ENCODE peak calls at places on chromosomes 1 and 21, in six cellular contexts. One of them, this sample, is unnamed.
A peak's percentile ranks its signal among the peaks of the same experiment; 100 is the strongest.

GRCh38 chr1:167430849-167431242 is 87.5 kb downstream of the CD247 start:
- DNase-seq in cardiac fibroblast: no peak
- DNase-seq in nephron progenitor cell: no peak
- DNase-seq in fibroblast of the aortic adventitia: no peak
- DNase-seq in brain microvascular endothelial cell: no peak
- DNase-seq in neural crest cell: no peak
- DNase-seq in this sample: no peak

GRCh38 chr1:1080122-1080753 is 6.1 kb upstream of the RNF223 start:
- DNase-seq in cardiac fibroblast: peak; percentile 57
- DNase-seq in fibroblast of the aortic adventitia: peak; percentile 24
- DNase-seq in nephron progenitor cell: peak; percentile 65
- DNase-seq in brain microvascular endothelial cell: no peak
- DNase-seq in neural crest cell: no peak
- DNase-seq in this sample: peak; percentile 78

GRCh38 chr1:242530761-242531160 is 6.3 kb upstream of the PLD5 start:
- DNase-seq in brain microvascular endothelial cell: no peak
- DNase-seq in nephron progenitor cell: no peak
- DNase-seq in fibroblast of the aortic adventitia: no peak
- DNase-seq in cardiac fibroblast: no peak
- DNase-seq in neural crest cell: no peak
- DNase-seq in this sample: no peak

GRCh38 chr1:80054129-80054528 is 1047.6 kb upstream of the ADGRL4 start:
- DNase-seq in neural crest cell: no peak
- DNase-seq in fibroblast of the aortic adventitia: peak; percentile 49
- DNase-seq in brain microvascular endothelial cell: peak; percentile 29
- DNase-seq in cardiac fibroblast: peak; percentile 32
- DNase-seq in nephron progenitor cell: no peak
- DNase-seq in this sample: no peak

GRCh38 chr1:31650161-31650560 is 5.5 kb upstream of the PEF1 start:
- DNase-seq in fibroblast of the aortic adventitia: no peak
- DNase-seq in neural crest cell: no peak
- DNase-seq in cardiac fibroblast: no peak
- DNase-seq in brain microvascular endothelial cell: no peak
- DNase-seq in nephron progenitor cell: no peak
- DNase-seq in this sample: no peak

GRCh38 chr1:170665625-170666024 is 1.7 kb downstream of the PRRX1 start:
- DNase-seq in cardiac fibroblast: peak; percentile 47
- DNase-seq in nephron progenitor cell: no peak
- DNase-seq in neural crest cell: no peak
- DNase-seq in fibroblast of the aortic adventitia: peak; percentile 64
- DNase-seq in brain microvascular endothelial cell: peak; percentile 47
- DNase-seq in this sample: no peak

GRCh38 chr1:112628516-112628915 is 8.9 kb downstream of the CAPZA1 start:
- DNase-seq in nephron progenitor cell: no peak
- DNase-seq in neural crest cell: no peak
- DNase-seq in brain microvascular endothelial cell: no peak
- DNase-seq in fibroblast of the aortic adventitia: no peak
- DNase-seq in cardiac fibroblast: no peak
- DNase-seq in this sample: no peak

GRCh38 chr1:6396998-6397397 is 3.4 kb upstream of the ACOT7 start:
- DNase-seq in nephron progenitor cell: no peak
- DNase-seq in brain microvascular endothelial cell: no peak
- DNase-seq in cardiac fibroblast: no peak
- DNase-seq in fibroblast of the aortic adventitia: no peak
- DNase-seq in neural crest cell: no peak
- DNase-seq in this sample: no peak

GRCh38 chr1:172719694-172720138 is 60.8 kb downstream of the FASLG start:
- DNase-seq in cardiac fibroblast: peak; percentile 75
- DNase-seq in brain microvascular endothelial cell: peak; percentile 46
- DNase-seq in neural crest cell: no peak
- DNase-seq in fibroblast of the aortic adventitia: peak; percentile 71
- DNase-seq in nephron progenitor cell: peak; percentile 12
- DNase-seq in this sample: peak; percentile 55

GRCh38 chr21:25911730-25912401 is 177.1 kb downstream of the GABPA start:
- DNase-seq in fibroblast of the aortic adventitia: no peak
- DNase-seq in cardiac fibroblast: no peak
- DNase-seq in brain microvascular endothelial cell: no peak
- DNase-seq in nephron progenitor cell: no peak
- DNase-seq in neural crest cell: peak; percentile 6
- DNase-seq in this sample: no peak

GRCh38 chr1:157097692-157098091 is 1.9 kb downstream of the ETV3L start:
- DNase-seq in brain microvascular endothelial cell: no peak
- DNase-seq in nephron progenitor cell: no peak
- DNase-seq in cardiac fibroblast: no peak
- DNase-seq in fibroblast of the aortic adventitia: no peak
- DNase-seq in neural crest cell: no peak
- DNase-seq in this sample: no peak

GRCh38 chr1:182599339-182599738 is 4.8 kb downstream of the RGS16 start:
- DNase-seq in fibroblast of the aortic adventitia: no peak
- DNase-seq in cardiac fibroblast: no peak
- DNase-seq in brain microvascular endothelial cell: no peak
- DNase-seq in nephron progenitor cell: peak; percentile 42
- DNase-seq in neural crest cell: no peak
- DNase-seq in this sample: no peak

DNA sequence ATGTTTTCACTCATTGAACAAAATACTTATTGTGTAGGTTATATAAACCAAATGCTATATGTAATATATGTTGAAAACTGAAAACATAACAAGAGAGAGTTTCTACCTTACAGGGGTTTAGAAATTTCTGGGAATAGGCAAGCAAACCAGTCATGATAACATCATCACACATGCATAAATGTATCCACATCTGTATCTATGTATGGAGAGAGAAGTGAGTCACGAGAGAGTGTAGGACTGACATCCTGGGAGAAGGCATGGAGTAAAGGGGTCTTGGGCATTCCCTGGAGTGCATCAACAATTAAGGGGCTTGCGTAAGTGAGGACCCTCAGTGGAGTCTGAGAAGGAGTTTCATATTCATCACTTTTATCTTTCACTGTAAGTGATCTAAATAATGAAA is 65.5 kb downstream of the PCNX2 start:
- DNase-seq in neural crest cell: no peak
- DNase-seq in cardiac fibroblast: no peak
- DNase-seq in fibroblast of the aortic adventitia: no peak
- DNase-seq in nephron progenitor cell: no peak
- DNase-seq in brain microvascular endothelial cell: no peak
- DNase-seq in this sample: no peak
- TF ChIP-seq CTCF in neural crest cell: no peak
- TF ChIP-seq CTCF in cardiac fibroblast: no peak
- TF ChIP-seq CTCF in fibroblast of the aortic adventitia: no peak
- TF ChIP-seq CTCF in nephron progenitor cell: no peak
- TF ChIP-seq CTCF in brain microvascular endothelial cell: no peak
- TF ChIP-seq CTCF in this sample: no peak

GRCh38 chr1:174399211-174399610 is 48.6 kb upstream of the GPR52 start:
- DNase-seq in neural crest cell: no peak
- DNase-seq in brain microvascular endothelial cell: no peak
- DNase-seq in cardiac fibroblast: no peak
- DNase-seq in nephron progenitor cell: no peak
- DNase-seq in fibroblast of the aortic adventitia: no peak
- DNase-seq in this sample: no peak

GRCh38 chr1:174397261-174397660 is 50.5 kb upstream of the GPR52 start:
- DNase-seq in cardiac fibroblast: no peak
- DNase-seq in brain microvascular endothelial cell: peak; percentile 8
- DNase-seq in nephron progenitor cell: no peak
- DNase-seq in neural crest cell: no peak
- DNase-seq in fibroblast of the aortic adventitia: no peak
- DNase-seq in this sample: no peak

GRCh38 chr1:174398246-174398645 is 49.5 kb upstream of the GPR52 start:
- DNase-seq in brain microvascular endothelial cell: peak; percentile 81
- DNase-seq in cardiac fibroblast: peak; percentile 20
- DNase-seq in nephron progenitor cell: no peak
- DNase-seq in neural crest cell: no peak
- DNase-seq in fibroblast of the aortic adventitia: no peak
- DNase-seq in this sample: no peak

DNA sequence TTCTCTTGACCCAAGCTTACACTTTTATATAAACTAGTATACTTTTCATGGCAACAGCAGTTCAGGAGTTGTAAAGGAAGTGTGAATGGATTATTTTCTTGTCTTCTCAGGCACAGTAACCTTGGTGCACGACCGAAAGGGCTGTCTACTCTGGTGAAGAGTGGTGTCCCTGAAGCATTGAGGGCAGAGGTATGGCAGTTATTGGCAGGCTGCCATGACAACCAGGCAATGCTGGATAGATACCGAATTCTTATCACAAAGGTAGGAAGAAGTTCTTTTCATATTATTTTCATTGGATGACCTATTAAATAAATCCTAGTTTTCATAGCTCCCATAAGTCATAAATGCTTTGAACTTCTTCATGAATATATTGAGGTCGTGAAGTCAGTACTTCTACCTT is 53.9 kb upstream of the GPR52 start:
- DNase-seq in fibroblast of the aortic adventitia: no peak
- DNase-seq in cardiac fibroblast: no peak
- DNase-seq in nephron progenitor cell: no peak
- DNase-seq in brain microvascular endothelial cell: no peak
- DNase-seq in neural crest cell: no peak
- DNase-seq in this sample: no peak
- TF ChIP-seq CTCF in fibroblast of the aortic adventitia: no peak
- TF ChIP-seq CTCF in cardiac fibroblast: no peak
- TF ChIP-seq CTCF in nephron progenitor cell: no peak
- TF ChIP-seq CTCF in brain microvascular endothelial cell: no peak
- TF ChIP-seq CTCF in neural crest cell: no peak
- TF ChIP-seq CTCF in this sample: no peak

GRCh38 chr1:200351826-200352549 is 57.8 kb downstream of the ZNF281 start:
- DNase-seq in nephron progenitor cell: no peak
- DNase-seq in brain microvascular endothelial cell: peak; percentile 95
- DNase-seq in cardiac fibroblast: peak; percentile 96
- DNase-seq in neural crest cell: no peak
- DNase-seq in fibroblast of the aortic adventitia: peak; percentile 98
- DNase-seq in this sample: peak; percentile 35
- TF ChIP-seq CTCF in nephron progenitor cell: no peak
- TF ChIP-seq CTCF in brain microvascular endothelial cell: peak; percentile 36
- TF ChIP-seq CTCF in cardiac fibroblast: peak; percentile 16
- TF ChIP-seq CTCF in neural crest cell: no peak
- TF ChIP-seq CTCF in fibroblast of the aortic adventitia: peak; percentile 48
- TF ChIP-seq CTCF in this sample: no peak

GRCh38 chr1:93433407-93433961 is 14.4 kb upstream of the FNBP1L start:
- DNase-seq in brain microvascular endothelial cell: no peak
- DNase-seq in cardiac fibroblast: no peak
- DNase-seq in neural crest cell: no peak
- DNase-seq in nephron progenitor cell: no peak
- DNase-seq in fibroblast of the aortic adventitia: no peak
- DNase-seq in this sample: no peak
- TF ChIP-seq CTCF in brain microvascular endothelial cell: peak; percentile 39
- TF ChIP-seq CTCF in cardiac fibroblast: peak; percentile 35
- TF ChIP-seq CTCF in neural crest cell: no peak
- TF ChIP-seq CTCF in nephron progenitor cell: no peak
- TF ChIP-seq CTCF in fibroblast of the aortic adventitia: peak; percentile 12
- TF ChIP-seq CTCF in this sample: peak; percentile 31

DNA sequence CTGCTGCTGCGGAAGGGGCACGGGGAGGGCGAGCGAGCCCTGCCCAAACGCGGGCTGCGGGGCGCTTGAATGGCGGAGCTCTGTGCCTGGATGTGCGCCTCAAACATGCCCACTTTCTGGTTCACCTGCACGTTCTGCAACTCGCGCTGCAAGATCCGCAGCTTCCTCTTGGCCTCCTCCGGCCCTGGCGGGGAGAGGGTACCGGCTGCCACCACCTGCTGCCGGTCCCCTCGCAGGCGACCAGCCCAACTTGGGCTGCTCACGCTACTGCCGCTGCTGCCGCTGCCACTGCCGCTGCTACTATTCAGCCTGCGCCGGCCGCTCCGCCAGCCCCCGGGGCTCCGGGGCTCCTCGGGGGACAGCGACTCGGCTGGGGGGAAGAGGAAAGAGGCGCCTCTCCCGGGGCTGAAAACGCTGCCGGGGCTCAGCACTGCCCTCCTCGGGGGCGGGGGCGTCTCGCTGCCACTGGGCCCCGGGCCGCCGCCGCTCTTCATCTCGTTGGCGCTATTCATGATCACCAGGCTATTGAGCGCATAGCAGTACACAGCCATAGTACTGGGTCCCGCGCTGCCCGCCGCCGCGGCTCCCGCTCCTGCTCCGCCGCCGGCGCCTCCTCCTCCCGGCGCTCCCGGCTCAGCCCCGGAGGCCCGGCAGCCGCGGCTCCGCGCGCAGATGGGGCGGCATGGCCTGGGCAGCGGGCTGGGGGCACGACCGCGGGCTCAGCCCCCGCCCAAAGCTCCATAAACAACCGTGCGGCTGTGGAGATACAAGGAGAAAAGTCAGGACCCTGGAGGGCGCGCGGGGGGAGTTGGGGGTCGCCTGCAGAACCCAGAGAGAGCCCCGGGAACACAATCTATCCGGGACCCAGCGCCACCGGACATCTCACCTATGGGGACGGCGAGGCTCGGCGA is 1.9 kb downstream of the ITPKB start:
- DNase-seq in neural crest cell: peak; percentile 40
- DNase-seq in cardiac fibroblast: peak; percentile 50
- DNase-seq in fibroblast of the aortic adventitia: peak; percentile 17
- DNase-seq in brain microvascular endothelial cell: peak; percentile 6
- DNase-seq in nephron progenitor cell: peak; percentile 69
- DNase-seq in this sample: peak; percentile 54
- TF ChIP-seq CTCF in neural crest cell: peak; percentile 38
- TF ChIP-seq CTCF in cardiac fibroblast: no peak
- TF ChIP-seq CTCF in fibroblast of the aortic adventitia: no peak
- TF ChIP-seq CTCF in brain microvascular endothelial cell: no peak
- TF ChIP-seq CTCF in nephron progenitor cell: no peak
- TF ChIP-seq CTCF in this sample: peak; percentile 12

DNA sequence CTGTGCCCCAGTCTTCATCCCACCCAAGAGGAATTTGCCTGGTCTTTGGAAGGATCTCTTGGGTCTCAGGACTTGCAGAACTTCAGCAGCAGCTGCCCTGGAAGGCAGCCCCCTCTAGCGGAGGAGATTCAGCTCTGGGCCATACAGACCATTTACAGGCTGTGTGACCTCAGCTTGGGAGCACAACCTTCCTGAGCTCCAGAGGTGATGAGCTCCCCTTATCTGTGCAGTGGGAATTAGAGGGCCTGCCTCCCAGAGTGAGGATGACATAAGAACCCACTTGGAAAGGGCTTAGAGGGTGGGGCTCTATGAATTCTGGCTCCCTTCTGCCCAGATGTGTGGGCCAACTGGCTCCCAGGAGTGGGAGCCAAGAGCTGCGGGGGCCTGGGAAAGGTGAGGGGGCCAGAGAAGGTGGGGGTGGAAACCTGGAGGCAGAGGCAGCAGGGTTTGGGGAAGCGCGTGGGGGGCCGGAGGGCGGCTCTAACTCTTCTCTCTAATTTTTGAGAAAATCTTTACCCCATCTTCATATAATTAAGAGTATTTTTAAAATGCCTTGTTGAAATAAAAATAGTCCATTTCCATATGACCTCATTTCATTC is 21.4 kb downstream of the EPHB2 start:
- DNase-seq in nephron progenitor cell: no peak
- DNase-seq in neural crest cell: no peak
- DNase-seq in cardiac fibroblast: peak; percentile 69
- DNase-seq in fibroblast of the aortic adventitia: peak; percentile 63
- DNase-seq in brain microvascular endothelial cell: no peak
- DNase-seq in this sample: no peak
- TF ChIP-seq CTCF in nephron progenitor cell: no peak
- TF ChIP-seq CTCF in neural crest cell: peak; percentile 28
- TF ChIP-seq CTCF in cardiac fibroblast: peak; percentile 68
- TF ChIP-seq CTCF in fibroblast of the aortic adventitia: peak; percentile 69
- TF ChIP-seq CTCF in brain microvascular endothelial cell: peak; percentile 73
- TF ChIP-seq CTCF in this sample: no peak

GRCh38 chr1:25117233-25117823 is 115.0 kb downstream of the SYF2 start:
- DNase-seq in nephron progenitor cell: no peak
- DNase-seq in cardiac fibroblast: no peak
- DNase-seq in brain microvascular endothelial cell: no peak
- DNase-seq in fibroblast of the aortic adventitia: no peak
- DNase-seq in neural crest cell: no peak
- DNase-seq in this sample: no peak
- TF ChIP-seq CTCF in nephron progenitor cell: no peak
- TF ChIP-seq CTCF in cardiac fibroblast: peak; percentile 22
- TF ChIP-seq CTCF in brain microvascular endothelial cell: peak; percentile 47
- TF ChIP-seq CTCF in fibroblast of the aortic adventitia: peak; percentile 5
- TF ChIP-seq CTCF in neural crest cell: peak; percentile 46
- TF ChIP-seq CTCF in this sample: peak; percentile 36

This sample was measured in GM13977.